ENCODE peak calls at places on chromosomes 5 and 9, in five cellular contexts. D, Z, O, E and U are unnamed samples.

GRCh38 chr5:80291776-80292175 is 28.0 kb upstream of the SPZ1 start:
- DNase-seq in D (no peak), Z (no peak), O (no peak), E (no peak), U (no peak)

GRCh38 chr9:125752070-125752628 is 5.0 kb downstream of the PBX3 start:
- DNase-seq in D (no peak), Z (peak; percentile 55), O (no peak), E (no peak), U (no peak)

GRCh38 chr5:148939676-148940075 is 113.3 kb downstream of the ADRB2 start:
- DNase-seq in D (peak; percentile 77), Z (no peak), O (no peak), E (peak; percentile 71), U (peak; percentile 41)

GRCh38 chr9:517993-518392 is 303.3 kb downstream of the DOCK8 start:
- DNase-seq in D (no peak), Z (no peak), O (no peak), E (no peak), U (no peak)

GRCh38 chr9:83281306-83282255 is 218.6 kb upstream of the RASEF start:
- DNase-seq in D (no peak), Z (no peak), O (no peak), E (peak; percentile 25), U (peak; percentile 73)

GRCh38 chr9:104553261-104553660 is 15.7 kb upstream of the OR13C8 start:
- DNase-seq in D (no peak), Z (no peak), O (no peak), E (peak; percentile 50), U (peak; percentile 10)

GRCh38 chr5:62139741-62140140 is 166.3 kb upstream of the KIF2A start:
- DNase-seq in D (no peak), Z (no peak), O (no peak), E (no peak), U (no peak)

GRCh38 chr9:127263664-127264063 is 910 bp upstream of the GARNL3 start:
- DNase-seq in D (peak; percentile 5), Z (no peak), O (no peak), E (no peak), U (no peak)

GRCh38 chr5:100903036-100903887 is at the start of gene ST8SIA4:
- DNase-seq in D (peak; percentile 33), Z (peak; percentile 89), O (peak; percentile 85), E (no peak), U (peak; percentile 49)

GRCh38 chr9:2072752-2073405 is 57.7 kb downstream of the SMARCA2 start:
- DNase-seq in D (no peak), Z (no peak), O (no peak), E (no peak), U (no peak)

GRCh38 chr9:75990905-75991304 is 100.4 kb downstream of the PCSK5 start:
- DNase-seq in D (no peak), Z (no peak), O (no peak), E (no peak), U (no peak)

GRCh38 chr5:88675758-88676636 is 207.0 kb downstream of the MEF2C start:
- DNase-seq in D (peak; percentile 58), Z (peak; percentile 68), O (no peak), E (peak; percentile 26), U (peak; percentile 63)